ENCODE peak calls at places on chromosomes 5 and 9, in five cellular contexts. H is colonic mucosa, T is neuronal stem cell, A is mesendoderm, K is thyroid gland. E is an unnamed sample.

GRCh38 chr5:158798140-158798539 is 301.6 kb downstream of the EBF1 start:
- DNase-seq in H (no peak), T (no peak), A (no peak), K (no peak), E (no peak)

GRCh38 chr9:92746567-92747458 is 17.8 kb downstream of the BICD2 start:
- DNase-seq in H (no peak), T (no peak), A (no peak), K (no peak), E (no peak)

GRCh38 chr9:98022447-98022846 is 34.1 kb upstream of the NANS start:
- DNase-seq in H (no peak), T (no peak), A (no peak), K (no peak), E (no peak)

GRCh38 chr5:168820776-168821302 is 241.7 kb upstream of the PANK3 start:
- DNase-seq in H (no peak), T (no peak), A (no peak), K (no peak), E (no peak)

GRCh38 chr5:154779105-154779504 is 23.9 kb downstream of the LARP1 start:
- DNase-seq in H (no peak), T (no peak), A (no peak), K (no peak), E (no peak)

GRCh38 chr5:1507961-1508678 is 15.6 kb downstream of the LPCAT1 start:
- DNase-seq in H (no peak), T (no peak), A (no peak), K (no peak), E (no peak)

GRCh38 chr9:89080193-89080592 is 88.9 kb downstream of the S1PR3 start:
- DNase-seq in H (peak; percentile 37), T (no peak), A (no peak), K (peak; percentile 4), E (no peak)

GRCh38 chr9:81113408-81114124 is 575.8 kb downstream of the TLE1 start:
- DNase-seq in H (no peak), T (no peak), A (no peak), K (no peak), E (no peak)

GRCh38 chr9:85166808-85167545 is 497.4 kb downstream of the NTRK2 start:
- DNase-seq in H (no peak), T (no peak), A (peak; percentile 80), K (no peak), E (no peak)

GRCh38 chr9:129141066-129142041 is 30.1 kb downstream of the PTPA start:
- DNase-seq in H (peak; percentile 65), T (no peak), A (no peak), K (peak; percentile 44), E (peak; percentile 65)

GRCh38 chr9:112361602-112362001 is 18.3 kb upstream of the HSDL2 start:
- DNase-seq in H (no peak), T (no peak), A (peak; percentile 40), K (no peak), E (peak; percentile 20)

GRCh38 chr5:9015937-9016270 is 530.0 kb downstream of the SEMA5A start:
- DNase-seq in H (no peak), T (no peak), A (no peak), K (no peak), E (no peak)

GRCh38 chr5:138466058-138466899 is 1.0 kb downstream of the EGR1 start:
- DNase-seq in H (peak; percentile 38), T (no peak), A (no peak), K (no peak), E (peak; percentile 42)

GRCh38 chr5:88803309-88803708 is 79.7 kb downstream of the MEF2C start:
- DNase-seq in H (no peak), T (no peak), A (no peak), K (no peak), E (no peak)

GRCh38 chr9:81628897-81629296 is 60.5 kb downstream of the TLE1 start:
- DNase-seq in H (no peak), T (no peak), A (no peak), K (no peak), E (no peak)

GRCh38 chr9:131661954-131662621 is 77.8 kb downstream of the RAPGEF1 start:
- DNase-seq in H (no peak), T (no peak), A (no peak), K (no peak), E (no peak)

GRCh38 chr5:73532195-73532594 is 33.2 kb downstream of the ANKRA2 start:
- DNase-seq in H (no peak), T (no peak), A (no peak), K (no peak), E (no peak)

GRCh38 chr9:69746859-69747560 is 12.8 kb downstream of the PTAR1 start:
- DNase-seq in H (no peak), T (no peak), A (no peak), K (no peak), E (no peak)

GRCh38 chr9:36993933-36994764 is 39.9 kb downstream of the PAX5 start:
- DNase-seq in H (no peak), T (no peak), A (no peak), K (no peak), E (no peak)

GRCh38 chr5:32500206-32500605 is 55.7 kb upstream of the ZFR start:
- DNase-seq in H (no peak), T (no peak), A (peak; percentile 25), K (no peak), E (no peak)
- H3K4me1 ChIP-seq in H (no peaks in the 10 kb centered on the region), T (peaks cover 16% of the 10 kb centered on the region), A (peaks cover 6% of the 10 kb centered on the region), K (peaks cover 5% of the 10 kb centered on the region), E (no peaks in the 10 kb centered on the region)

GRCh38 chr9:137482094-137482781 is 23.1 kb upstream of the NSMF start:
- DNase-seq in H (no peak), T (no peak), A (no peak), K (peak; percentile 22), E (peak; percentile 88)

GRCh38 chr9:137479892-137480685 is 21.0 kb upstream of the NSMF start:
- DNase-seq in H (no peak), T (no peak), A (no peak), K (no peak), E (no peak)

GRCh38 chr9:137478613-137479314 is 19.6 kb upstream of the NSMF start:
- DNase-seq in H (no peak), T (no peak), A (peak; percentile 70), K (no peak), E (no peak)

GRCh38 chr9:137479315-137479861 is 20.3 kb upstream of the NSMF start:
- DNase-seq in H (no peak), T (no peak), A (peak; percentile 28), K (no peak), E (no peak)

GRCh38 chr9:137480686-137481683 is 21.9 kb upstream of the NSMF start:
- DNase-seq in H (no peak), T (no peak), A (no peak), K (no peak), E (no peak)
- H3K4me1 ChIP-seq in H (no peaks in the 10 kb centered on the region), T (peaks cover 3% of the 10 kb centered on the region), A (no peaks in the 10 kb centered on the region), K (no peaks in the 10 kb centered on the region), E (peaks cover 4% of the 10 kb centered on the region)

GRCh38 chr5:102795546-102795945 is 40.4 kb downstream of the PAM start:
- DNase-seq in H (no peak), T (no peak), A (no peak), K (no peak), E (no peak)

GRCh38 chr5:102798103-102798502 is 43.0 kb downstream of the PAM start:
- DNase-seq in H (no peak), T (no peak), A (no peak), K (no peak), E (no peak)

GRCh38 chr5:102796014-102796413 is 40.9 kb downstream of the PAM start:
- DNase-seq in H (no peak), T (no peak), A (no peak), K (no peak), E (no peak)

GRCh38 chr5:102797485-102797884 is 42.4 kb downstream of the PAM start:
- DNase-seq in H (no peak), T (no peak), A (no peak), K (no peak), E (no peak)

GRCh38 chr5:102796481-102796880 is 41.4 kb downstream of the PAM start:
- DNase-seq in H (no peak), T (no peak), A (no peak), K (no peak), E (no peak)
- H3K4me1 ChIP-seq in H (no peaks in the 10 kb centered on the region), T (peaks cover 7% of the 10 kb centered on the region), A (peaks cover 5% of the 10 kb centered on the region), K (peaks cover 7% of the 10 kb centered on the region), E (no peaks in the 10 kb centered on the region)

GRCh38 chr9:21504894-21505293 is 22.8 kb upstream of the IFNE start:
- DNase-seq in H (no peak), T (no peak), A (peak; percentile 97), K (no peak), E (no peak)

GRCh38 chr9:21505425-21506179 is 23.5 kb upstream of the IFNE start:
- DNase-seq in H (no peak), T (no peak), A (no peak), K (no peak), E (no peak)

GRCh38 chr9:21510806-21511205 is 28.7 kb upstream of the IFNE start:
- DNase-seq in H (no peak), T (no peak), A (peak; percentile 70), K (no peak), E (no peak)

GRCh38 chr9:21504113-21504512 is 22.0 kb upstream of the IFNE start:
- DNase-seq in H (no peak), T (no peak), A (no peak), K (no peak), E (no peak)

DNA sequence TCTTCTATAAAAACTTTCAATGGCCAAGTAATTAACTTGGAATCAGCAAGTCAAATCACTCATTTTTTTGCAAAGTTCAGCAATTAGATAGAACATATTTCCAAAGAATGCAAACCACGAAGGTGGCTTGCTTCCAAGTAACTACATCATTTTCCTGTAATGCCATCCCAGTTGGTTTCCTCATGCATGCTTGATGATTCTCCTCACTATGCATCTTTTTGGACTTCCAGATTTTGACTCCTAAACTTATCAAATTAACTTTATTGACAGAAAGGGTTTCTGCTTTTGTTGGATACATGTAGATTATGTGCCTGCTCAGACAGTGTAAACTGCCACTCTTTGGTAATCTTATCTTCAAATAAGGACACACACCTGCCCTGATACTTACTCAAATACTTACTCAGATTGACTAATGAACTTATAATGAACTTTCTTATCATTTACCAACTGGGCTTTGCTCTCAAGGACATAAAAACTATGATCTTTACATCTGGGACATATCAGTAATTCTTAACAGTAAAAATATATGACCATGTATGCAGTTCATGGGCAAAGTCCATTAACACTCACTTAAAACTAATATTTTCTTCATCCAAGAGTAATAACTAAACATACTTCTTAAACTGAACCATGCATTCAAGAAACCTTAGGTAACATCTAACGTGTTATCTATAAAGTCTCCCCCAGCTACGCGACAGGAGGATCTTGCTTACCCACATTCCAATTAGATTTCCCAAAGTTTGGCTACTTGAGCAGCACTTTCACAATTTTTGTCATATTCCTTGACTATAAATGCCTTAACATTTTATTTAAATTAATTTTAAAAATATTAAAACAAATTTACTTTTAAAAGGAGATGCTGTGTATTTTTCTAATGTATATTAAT is 25.0 kb upstream of the IFNE start:
- DNase-seq in H (no peak), T (no peak), A (peak; percentile 26), K (no peak), E (no peak)
- H3K4me1 ChIP-seq in H (no peaks in the 10 kb centered on the region), T (no peaks in the 10 kb centered on the region), A (peaks cover 11% of the 10 kb centered on the region), K (no peaks in the 10 kb centered on the region), E (no peaks in the 10 kb centered on the region)

E was measured in prostate gland.